ENCODE peak calls at places on chromosomes 6 and 20, in four cellular contexts. One of them, this sample, is unnamed.

GRCh38 chr6:116667620-116668019 is 946 bp downstream of the ZUP1 start:
- DNase-seq in K562: no peak
- DNase-seq in HL-60: no peak
- DNase-seq in GM12891: no peak
- DNase-seq in this sample: no peak

GRCh38 chr20:3705970-3706739 is 6.2 kb downstream of the SIGLEC1 start:
- DNase-seq in K562: no peak
- DNase-seq in HL-60: no peak
- DNase-seq in GM12891: no peak
- DNase-seq in this sample: no peak

GRCh38 chr20:25865715-25866656 is 169.3 kb upstream of the ZNF337 start:
- DNase-seq in K562: peak
- DNase-seq in HL-60: peak
- DNase-seq in GM12891: no peak
- DNase-seq in this sample: no peak

GRCh38 chr6:113073611-113074191 is 726.6 kb downstream of the RFPL4B start:
- DNase-seq in K562: no peak
- DNase-seq in HL-60: no peak
- DNase-seq in GM12891: no peak
- DNase-seq in this sample: no peak

GRCh38 chr6:114733596-114733995 is 390.8 kb upstream of the HS3ST5 start:
- DNase-seq in K562: no peak
- DNase-seq in HL-60: no peak
- DNase-seq in GM12891: no peak
- DNase-seq in this sample: no peak

GRCh38 chr6:149900620-149901443 is 2.9 kb upstream of the RAET1E start:
- DNase-seq in K562: no peak
- DNase-seq in HL-60: no peak
- DNase-seq in GM12891: no peak
- DNase-seq in this sample: no peak

GRCh38 chr6:107237992-107238660 is 122.8 kb upstream of the BEND3 start:
- DNase-seq in K562: no peak
- DNase-seq in HL-60: no peak
- DNase-seq in GM12891: no peak
- DNase-seq in this sample: no peak

GRCh38 chr20:51792960-51793359 is 9.4 kb downstream of the SALL4 start:
- DNase-seq in K562: no peak
- DNase-seq in HL-60: no peak
- DNase-seq in GM12891: no peak
- DNase-seq in this sample: no peak

GRCh38 chr6:112008482-112008881 is 45.4 kb upstream of the CCN6 start:
- DNase-seq in K562: no peak
- DNase-seq in HL-60: no peak
- DNase-seq in GM12891: no peak
- DNase-seq in this sample: no peak

GRCh38 chr6:170295519-170296422 is 4.9 kb upstream of the DLL1 start:
- DNase-seq in K562: peak
- DNase-seq in HL-60: no peak
- DNase-seq in GM12891: no peak
- DNase-seq in this sample: no peak

GRCh38 chr6:47242483-47243386 is 67.0 kb downstream of the TNFRSF21 start:
- DNase-seq in K562: peak
- DNase-seq in HL-60: peak
- DNase-seq in GM12891: peak
- DNase-seq in this sample: peak

GRCh38 chr6:63598001-63598250 is 25.6 kb downstream of the LOC128125822 start:
- DNase-seq in K562: no peak
- DNase-seq in HL-60: no peak
- DNase-seq in GM12891: no peak
- DNase-seq in this sample: no peak

GRCh38 chr6:111699123-111699522 is 93.4 kb upstream of the TRAF3IP2 start:
- DNase-seq in K562: no peak
- DNase-seq in HL-60: no peak
- DNase-seq in GM12891: no peak
- DNase-seq in this sample: no peak

GRCh38 chr6:97524846-97525245 is 241.8 kb upstream of the MMS22L start:
- DNase-seq in K562: no peak
- DNase-seq in HL-60: no peak
- DNase-seq in GM12891: no peak
- DNase-seq in this sample: no peak

GRCh38 chr6:158149641-158150040 is 18.4 kb downstream of the SERAC1 start:
- DNase-seq in K562: no peak
- DNase-seq in HL-60: no peak
- DNase-seq in GM12891: no peak
- DNase-seq in this sample: no peak

GRCh38 chr20:49887251-49887827 is 28.0 kb downstream of the SPATA2 start:
- DNase-seq in K562: no peak
- DNase-seq in HL-60: no peak
- DNase-seq in GM12891: no peak
- DNase-seq in this sample: no peak

GRCh38 chr20:45080867-45081616 is 19.9 kb downstream of the KCNS1 start:
- DNase-seq in K562: peak
- DNase-seq in HL-60: no peak
- DNase-seq in GM12891: no peak
- DNase-seq in this sample: no peak

GRCh38 chr20:48478370-48478769 is 349.4 kb downstream of the PREX1 start:
- DNase-seq in K562: no peak
- DNase-seq in HL-60: no peak
- DNase-seq in GM12891: peak
- DNase-seq in this sample: no peak

GRCh38 chr6:11538049-11538798 is 675 bp downstream of the TMEM170B start:
- DNase-seq in K562: peak
- DNase-seq in HL-60: no peak
- DNase-seq in GM12891: peak
- DNase-seq in this sample: no peak

GRCh38 chr6:144606041-144606440 is 320.9 kb downstream of the UTRN start:
- DNase-seq in K562: no peak
- DNase-seq in HL-60: no peak
- DNase-seq in GM12891: no peak
- DNase-seq in this sample: no peak

GRCh38 chr20:63829943-63830820 is 882 bp downstream of the ZBTB46 start:
- DNase-seq in K562: no peak
- DNase-seq in HL-60: no peak
- DNase-seq in GM12891: no peak
- DNase-seq in this sample: no peak
- TF ChIP-seq SPI1 in K562: no peak
- TF ChIP-seq SPI1 in HL-60: no peak
- TF ChIP-seq SPI1 in GM12891: no peak
- TF ChIP-seq SPI1 in this sample: no peak

GRCh38 chr20:17622086-17622850 is 52.4 kb downstream of the DSTN start:
- DNase-seq in K562: no peak
- DNase-seq in HL-60: no peak
- DNase-seq in GM12891: peak
- DNase-seq in this sample: no peak

GRCh38 chr20:17621229-17621968 is 51.5 kb downstream of the DSTN start:
- DNase-seq in K562: no peak
- DNase-seq in HL-60: no peak
- DNase-seq in GM12891: no peak
- DNase-seq in this sample: no peak

GRCh38 chr20:17619351-17620093 is 49.6 kb downstream of the DSTN start:
- DNase-seq in K562: no peak
- DNase-seq in HL-60: no peak
- DNase-seq in GM12891: peak
- DNase-seq in this sample: no peak

GRCh38 chr20:17618673-17619013 is 48.8 kb downstream of the DSTN start:
- DNase-seq in K562: no peak
- DNase-seq in HL-60: no peak
- DNase-seq in GM12891: no peak
- DNase-seq in this sample: no peak

GRCh38 chr20:17620371-17621228 is 50.7 kb downstream of the DSTN start:
- DNase-seq in K562: no peak
- DNase-seq in HL-60: no peak
- DNase-seq in GM12891: peak
- DNase-seq in this sample: no peak
- TF ChIP-seq SPI1 in K562: no peak
- TF ChIP-seq SPI1 in HL-60: no peak
- TF ChIP-seq SPI1 in GM12891: no peak
- TF ChIP-seq SPI1 in this sample: no peak

GRCh38 chr6:21804941-21805610 is 211.5 kb downstream of the SOX4 start:
- DNase-seq in K562: no peak
- DNase-seq in HL-60: no peak
- DNase-seq in GM12891: no peak
- DNase-seq in this sample: no peak
- TF ChIP-seq SPI1 in K562: no peak
- TF ChIP-seq SPI1 in HL-60: no peak
- TF ChIP-seq SPI1 in GM12891: no peak
- TF ChIP-seq SPI1 in this sample: no peak

GRCh38 chr20:21161926-21162325 is 36.0 kb downstream of the KIZ start:
- DNase-seq in K562: no peak
- DNase-seq in HL-60: no peak
- DNase-seq in GM12891: no peak
- DNase-seq in this sample: no peak

GRCh38 chr20:21172626-21173025 is 46.7 kb downstream of the KIZ start:
- DNase-seq in K562: no peak
- DNase-seq in HL-60: no peak
- DNase-seq in GM12891: no peak
- DNase-seq in this sample: no peak

GRCh38 chr20:21162631-21163030 is 36.7 kb downstream of the KIZ start:
- DNase-seq in K562: no peak
- DNase-seq in HL-60: no peak
- DNase-seq in GM12891: no peak
- DNase-seq in this sample: no peak

GRCh38 chr20:21166801-21167200 is 40.9 kb downstream of the KIZ start:
- DNase-seq in K562: no peak
- DNase-seq in HL-60: no peak
- DNase-seq in GM12891: no peak
- DNase-seq in this sample: no peak

GRCh38 chr20:21167261-21167660 is 41.4 kb downstream of the KIZ start:
- DNase-seq in K562: no peak
- DNase-seq in HL-60: no peak
- DNase-seq in GM12891: no peak
- DNase-seq in this sample: no peak
- TF ChIP-seq SPI1 in K562: no peak
- TF ChIP-seq SPI1 in HL-60: no peak
- TF ChIP-seq SPI1 in GM12891: no peak
- TF ChIP-seq SPI1 in this sample: no peak

GRCh38 chr20:17857639-17858449 is 110.8 kb downstream of the SNX5 start:
- DNase-seq in K562: no peak
- DNase-seq in HL-60: no peak
- DNase-seq in GM12891: no peak
- DNase-seq in this sample: no peak

GRCh38 chr20:17852323-17852722 is 116.3 kb downstream of the SNX5 start:
- DNase-seq in K562: no peak
- DNase-seq in HL-60: no peak
- DNase-seq in GM12891: no peak
- DNase-seq in this sample: no peak

GRCh38 chr20:17856837-17857605 is 111.6 kb downstream of the SNX5 start:
- DNase-seq in K562: no peak
- DNase-seq in HL-60: no peak
- DNase-seq in GM12891: no peak
- DNase-seq in this sample: no peak

GRCh38 chr20:17856024-17856564 is 112.5 kb downstream of the SNX5 start:
- DNase-seq in K562: no peak
- DNase-seq in HL-60: no peak
- DNase-seq in GM12891: peak
- DNase-seq in this sample: peak

DNA sequence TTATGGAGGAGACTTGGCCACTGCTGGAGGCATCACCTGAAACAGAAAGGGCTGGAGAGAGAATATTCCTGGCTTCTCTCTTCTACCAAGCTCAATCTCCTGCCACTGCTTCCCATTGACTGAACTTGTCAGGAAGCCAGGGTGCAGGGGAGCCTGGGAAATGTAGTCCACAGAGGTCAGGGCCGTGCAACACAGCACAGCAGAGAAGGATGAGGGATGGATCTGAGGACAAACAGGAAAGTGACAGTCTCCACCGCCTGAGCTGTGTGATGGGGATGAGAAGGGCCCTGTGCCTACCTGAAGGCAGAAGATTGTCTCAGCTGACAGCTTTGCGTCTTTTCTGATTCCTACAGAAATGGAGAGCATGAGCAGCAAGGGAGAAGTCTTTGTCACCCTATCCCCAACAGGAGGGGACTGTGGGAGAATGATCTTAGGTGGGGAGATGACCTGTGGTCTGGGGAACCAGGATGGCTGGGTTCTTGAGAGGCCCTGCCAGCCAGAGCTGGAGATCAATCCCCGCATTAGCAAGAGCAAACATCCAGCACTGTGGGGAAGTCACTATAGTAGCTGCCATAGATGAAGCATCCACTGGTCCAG is 114.2 kb downstream of the SNX5 start:
- DNase-seq in K562: no peak
- DNase-seq in HL-60: no peak
- DNase-seq in GM12891: no peak
- DNase-seq in this sample: no peak
- TF ChIP-seq SPI1 in K562: no peak
- TF ChIP-seq SPI1 in HL-60: no peak
- TF ChIP-seq SPI1 in GM12891: no peak
- TF ChIP-seq SPI1 in this sample: no peak

DNA sequence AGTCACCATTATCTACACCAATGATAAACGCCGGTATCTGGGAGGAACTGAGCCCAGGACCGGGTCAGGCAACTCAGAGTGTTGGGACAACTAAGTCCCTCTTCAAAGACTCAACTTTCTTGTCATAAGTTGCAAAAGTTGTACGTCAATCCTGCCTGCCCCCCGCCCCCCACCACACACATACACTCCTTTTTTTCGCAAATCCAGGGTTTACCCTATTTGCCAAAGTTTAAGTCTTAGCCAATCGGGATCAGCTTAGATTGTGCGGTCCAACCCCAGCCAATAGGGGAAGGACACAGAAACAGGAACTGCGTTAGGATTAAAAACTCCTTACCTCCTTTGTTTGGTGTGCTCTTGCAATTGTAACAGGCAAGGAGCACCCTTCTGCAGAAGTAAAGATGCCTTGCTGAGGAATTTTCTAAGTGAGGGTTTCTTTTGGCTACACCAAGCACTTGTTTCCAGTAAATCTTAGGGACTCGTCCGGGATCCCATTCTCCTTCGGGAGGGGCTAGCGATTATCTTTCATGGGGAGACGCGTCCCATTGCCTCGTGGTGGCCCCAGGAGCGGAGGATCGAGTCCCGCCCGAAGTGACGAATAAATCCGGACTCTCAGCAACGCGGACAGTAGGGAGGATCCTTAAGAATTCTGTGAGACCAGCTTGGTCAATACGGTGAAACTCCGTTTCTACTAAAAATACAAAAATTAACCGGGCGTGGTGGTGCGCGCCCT is 69.3 kb upstream of the PRSS16 start:
- DNase-seq in K562: no peak
- DNase-seq in HL-60: no peak
- DNase-seq in GM12891: no peak
- DNase-seq in this sample: peak
- TF ChIP-seq SPI1 in K562: peak
- TF ChIP-seq SPI1 in HL-60: peak
- TF ChIP-seq SPI1 in GM12891: peak
- TF ChIP-seq SPI1 in this sample: peak

GRCh38 chr6:139862311-139862710 is 487.9 kb upstream of the CITED2 start:
- DNase-seq in K562: no peak
- DNase-seq in HL-60: no peak
- DNase-seq in GM12891: no peak
- DNase-seq in this sample: no peak
- TF ChIP-seq SPI1 in K562: no peak
- TF ChIP-seq SPI1 in HL-60: no peak
- TF ChIP-seq SPI1 in GM12891: no peak
- TF ChIP-seq SPI1 in this sample: no peak

GRCh38 chr6:168171673-168172352 is 92.8 kb upstream of the FRMD1 start:
- DNase-seq in K562: no peak
- DNase-seq in HL-60: no peak
- DNase-seq in GM12891: no peak
- DNase-seq in this sample: no peak
- TF ChIP-seq SPI1 in K562: no peak
- TF ChIP-seq SPI1 in HL-60: no peak
- TF ChIP-seq SPI1 in GM12891: no peak
- TF ChIP-seq SPI1 in this sample: no peak

GRCh38 chr20:64062596-64063388 is at the start of gene TCEA2:
- DNase-seq in K562: peak
- DNase-seq in HL-60: no peak
- DNase-seq in GM12891: peak
- DNase-seq in this sample: no peak
- TF ChIP-seq SPI1 in K562: no peak
- TF ChIP-seq SPI1 in HL-60: no peak
- TF ChIP-seq SPI1 in GM12891: no peak
- TF ChIP-seq SPI1 in this sample: no peak

This sample was measured in GM12878.